ENCODE peak calls at places on chromosomes 12 and 14, in six cellular contexts. P is endothelial cell of umbilical vein, Z is uterus, O is H9, M is GM20000, U is lower lobe of right lung. A is an unnamed sample.

GRCh38 chr12:109775172-109775881 is 57.9 kb downstream of the TRPV4 start:
- DNase-seq in Z (peak), O (peak), P (peak), M (peak), U (peak), A (peak)

GRCh38 chr12:79691299-79692248 is 810 bp upstream of the PAWR start:
- DNase-seq in P (peak), O (no peak), M (no peak), U (no peak), Z (no peak), A (no peak)

GRCh38 chr12:77247542-77247941 is 182.2 kb upstream of the E2F7 start:
- DNase-seq in O (no peak), Z (no peak), U (no peak), P (no peak), M (no peak), A (no peak)

GRCh38 chr12:132182206-132182710 is 38.0 kb downstream of the NOC4L start:
- DNase-seq in M (no peak), Z (no peak), U (no peak), P (no peak), O (no peak), A (no peak)

GRCh38 chr14:25042362-25043299 is 7.3 kb downstream of the STXBP6 start:
- DNase-seq in P (peak), M (no peak), Z (no peak), O (no peak), U (no peak), A (no peak)

GRCh38 chr12:61502179-61502578 is 758.0 kb upstream of the USP15 start:
- DNase-seq in U (no peak), P (no peak), M (no peak), O (no peak), Z (no peak), A (no peak)

GRCh38 chr14:30443368-30444007 is 115.5 kb upstream of the G2E3 start:
- DNase-seq in O (no peak), U (no peak), Z (no peak), M (no peak), P (peak), A (peak)

GRCh38 chr14:99575043-99576023 is 28.7 kb downstream of the CCDC85C start:
- DNase-seq in U (peak), M (no peak), Z (no peak), P (no peak), O (no peak), A (peak)

GRCh38 chr14:50477760-50478159 is 54.6 kb downstream of the MAP4K5 start:
- DNase-seq in O (no peak), Z (no peak), U (no peak), M (no peak), P (no peak), A (no peak)

GRCh38 chr14:103819503-103820307 is 27.7 kb downstream of the PPP1R13B start:
- DNase-seq in O (peak), U (peak), M (peak), P (peak), Z (peak), A (no peak)

GRCh38 chr12:106179086-106179485 is 40.3 kb upstream of the NUAK1 start:
- DNase-seq in Z (peak), U (no peak), M (no peak), O (no peak), P (no peak), A (no peak)

GRCh38 chr14:43937001-43937400 is 570.1 kb downstream of the FSCB start:
- DNase-seq in Z (no peak), O (no peak), M (no peak), P (no peak), U (no peak), A (no peak)

GRCh38 chr12:12474471-12474928 is 88.2 kb downstream of the DUSP16 start:
- DNase-seq in Z (no peak), M (peak), U (no peak), O (no peak), P (no peak), A (no peak)

GRCh38 chr14:75579882-75580281 is 1.5 kb downstream of the FLVCR2 start:
- DNase-seq in P (no peak), M (no peak), O (no peak), Z (no peak), U (no peak), A (no peak)

GRCh38 chr14:96575233-96575632 is 73.1 kb downstream of the PAPOLA start:
- DNase-seq in M (no peak), U (no peak), O (no peak), Z (no peak), P (no peak), A (no peak)

GRCh38 chr12:15726757-15727112 is 62.5 kb downstream of the EPS8 start:
- DNase-seq in U (no peak), O (no peak), Z (no peak), M (no peak), P (no peak), A (no peak)
- TF ChIP-seq CTCF in U (no peak), O (no peak), Z (no peak), M (no peak), P (no peak), A (no peak)

DNA sequence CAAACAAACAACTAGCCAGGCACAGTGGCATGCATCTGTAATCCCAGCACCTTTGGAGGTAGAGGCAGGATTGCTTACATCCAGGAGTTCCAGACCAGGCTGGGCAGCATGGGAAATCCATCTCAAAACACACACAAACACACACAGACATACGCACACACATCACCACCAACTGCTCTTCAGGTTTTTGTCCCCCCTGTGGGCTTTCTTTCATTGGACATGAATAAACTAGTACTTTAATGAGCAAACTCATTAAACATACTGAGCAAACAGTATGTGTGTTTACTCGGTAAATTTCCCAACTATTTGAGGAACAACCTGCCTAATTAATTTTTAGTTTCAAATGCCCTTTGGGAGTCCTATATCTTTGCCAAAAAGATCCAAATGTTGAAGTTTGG is 10.1 kb upstream of the RASSF3 start:
- DNase-seq in Z (no peak), U (no peak), O (no peak), M (no peak), P (no peak), A (no peak)
- TF ChIP-seq CTCF in Z (no peak), U (no peak), O (no peak), M (no peak), P (no peak), A (no peak)

DNA sequence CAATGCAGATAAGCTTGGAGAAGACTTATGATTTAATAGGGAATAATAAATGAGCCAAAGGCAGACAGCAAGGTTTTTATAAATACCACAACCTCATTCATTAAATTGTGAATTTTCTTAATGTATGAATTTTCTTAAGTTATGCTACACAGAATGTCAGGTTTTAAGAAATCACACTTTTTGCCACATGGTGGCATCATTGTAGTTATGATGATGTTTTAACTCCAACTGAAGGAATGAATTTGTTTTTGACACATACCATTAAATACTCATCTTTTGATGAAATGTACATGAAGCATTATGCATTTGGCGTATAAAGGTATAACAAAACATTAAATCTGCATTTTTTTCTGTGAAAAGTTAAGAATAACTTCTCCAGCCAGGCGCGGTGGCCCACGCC is 524.1 kb upstream of the FBXO33 start:
- DNase-seq in Z (no peak), O (no peak), U (no peak), M (no peak), P (no peak), A (peak)
- TF ChIP-seq CTCF in Z (no peak), O (peak), U (no peak), M (no peak), P (no peak), A (peak)

GRCh38 chr12:54549774-54550451 is 512 bp downstream of the PDE1B start:
- DNase-seq in M (no peak), O (no peak), Z (no peak), U (no peak), P (peak), A (no peak)
- TF ChIP-seq CTCF in M (no peak), O (no peak), Z (no peak), U (no peak), P (no peak), A (no peak)

GRCh38 chr12:27869567-27869966 is 89.5 kb upstream of the MANSC4 start:
- DNase-seq in Z (no peak), O (no peak), M (no peak), U (no peak), P (no peak), A (no peak)
- TF ChIP-seq CTCF in Z (no peak), O (no peak), M (no peak), U (no peak), P (no peak), A (no peak)

DNA sequence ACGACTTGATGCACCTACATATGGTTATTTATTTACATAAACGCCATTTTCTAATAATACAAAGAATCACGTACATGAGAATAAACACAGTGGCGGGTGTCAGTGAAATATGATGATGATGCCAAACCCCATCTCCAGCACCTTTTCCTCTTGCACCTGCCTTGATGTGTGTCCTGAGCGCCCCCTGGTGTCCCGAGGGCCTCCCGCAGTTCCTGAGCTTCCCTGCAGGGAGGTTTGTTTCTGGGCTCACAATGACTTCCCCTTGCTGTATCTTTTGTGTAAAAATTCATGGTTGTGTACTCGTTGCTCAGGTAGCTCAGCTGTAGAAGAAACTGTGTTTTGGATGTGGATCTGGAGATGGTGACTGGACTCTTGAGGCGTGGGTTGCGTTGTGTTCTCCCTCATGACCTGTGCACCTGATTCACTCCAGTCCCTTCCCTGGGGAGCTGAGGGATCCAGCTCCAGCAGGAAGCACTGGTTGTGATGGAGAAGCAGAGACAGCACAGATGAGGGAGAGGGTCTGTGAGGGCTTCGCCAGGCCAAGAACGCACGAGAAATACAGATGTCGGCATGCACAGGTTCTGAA is 1037.8 kb downstream of the TMEM121 start:
- DNase-seq in U (peak), M (peak), P (no peak), Z (no peak), O (no peak), A (peak)
- TF ChIP-seq CTCF in U (peak), M (peak), P (no peak), Z (no peak), O (peak), A (peak)

DNA sequence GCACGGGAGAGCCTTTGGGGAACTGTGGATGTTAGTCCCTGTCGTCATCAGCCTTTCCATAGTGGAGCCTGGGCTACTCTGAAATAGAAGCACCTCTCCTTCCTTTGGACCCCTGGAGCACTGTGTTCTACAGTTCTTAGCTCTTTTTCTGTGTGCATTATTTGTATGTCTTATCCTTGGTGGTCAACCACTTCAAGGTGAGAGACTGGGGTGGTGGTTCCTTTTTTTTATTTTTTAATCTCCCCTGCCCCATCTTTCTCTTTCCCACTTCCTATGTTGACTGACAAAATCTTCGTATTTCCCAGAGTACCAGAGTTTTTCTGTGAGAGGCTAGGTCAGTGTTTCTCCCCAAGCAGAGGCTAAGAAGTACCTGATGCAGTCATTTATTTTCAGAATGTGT is 111.7 kb downstream of the CRADD start:
- DNase-seq in O (no peak), M (no peak), Z (no peak), U (no peak), P (no peak), A (no peak)
- TF ChIP-seq CTCF in O (no peak), M (no peak), Z (no peak), U (no peak), P (no peak), A (no peak)

A was measured in OCI-LY7.